ENCODE peak calls at places on chromosomes 4 and X, in eight cellular contexts. One of them, this sample, is unnamed. For H3K36me3, the result is how much of the 10 kb centered on the place peaks cover.

GRCh38 chrX:19679787-19680186 is 164.5 kb upstream of the MAP3K15 start:
- DNase-seq in DND-41: no peak
- DNase-seq in WERI-Rb-1: no peak
- DNase-seq in endodermal cell: no peak
- DNase-seq in left ventricle myocardium inferior: no peak
- DNase-seq in ascending aorta: no peak
- DNase-seq in uterus: no peak
- DNase-seq in ovary: no peak
- DNase-seq in this sample: no peak

GRCh38 chrX:11998944-11999343 is 139.3 kb upstream of the FRMPD4 start:
- DNase-seq in DND-41: no peak
- DNase-seq in WERI-Rb-1: no peak
- DNase-seq in endodermal cell: no peak
- DNase-seq in left ventricle myocardium inferior: no peak
- DNase-seq in ascending aorta: no peak
- DNase-seq in uterus: no peak
- DNase-seq in ovary: no peak
- DNase-seq in this sample: no peak

GRCh38 chr4:103011378-103012025 is 8.0 kb downstream of the SLC9B1 start:
- DNase-seq in DND-41: no peak
- DNase-seq in WERI-Rb-1: no peak
- DNase-seq in endodermal cell: peak
- DNase-seq in left ventricle myocardium inferior: no peak
- DNase-seq in ascending aorta: no peak
- DNase-seq in uterus: peak
- DNase-seq in ovary: no peak
- DNase-seq in this sample: no peak

GRCh38 chr4:17310269-17310652 is 201.6 kb downstream of the QDPR start:
- DNase-seq in DND-41: no peak
- DNase-seq in WERI-Rb-1: no peak
- DNase-seq in endodermal cell: no peak
- DNase-seq in left ventricle myocardium inferior: no peak
- DNase-seq in ascending aorta: no peak
- DNase-seq in uterus: no peak
- DNase-seq in ovary: no peak
- DNase-seq in this sample: peak

GRCh38 chr4:152572417-152573086 is 36.7 kb upstream of the FBXW7 start:
- DNase-seq in DND-41: no peak
- DNase-seq in WERI-Rb-1: no peak
- DNase-seq in endodermal cell: no peak
- DNase-seq in left ventricle myocardium inferior: no peak
- DNase-seq in ascending aorta: no peak
- DNase-seq in uterus: no peak
- DNase-seq in ovary: no peak
- DNase-seq in this sample: peak

GRCh38 chr4:11367371-11367770 is 61.3 kb downstream of the HS3ST1 start:
- DNase-seq in DND-41: no peak
- DNase-seq in WERI-Rb-1: no peak
- DNase-seq in endodermal cell: no peak
- DNase-seq in left ventricle myocardium inferior: peak
- DNase-seq in ascending aorta: no peak
- DNase-seq in uterus: peak
- DNase-seq in ovary: peak
- DNase-seq in this sample: peak

GRCh38 chr4:143586080-143586479 is 72.6 kb downstream of the SMARCA5 start:
- DNase-seq in DND-41: no peak
- DNase-seq in WERI-Rb-1: no peak
- DNase-seq in endodermal cell: no peak
- DNase-seq in left ventricle myocardium inferior: no peak
- DNase-seq in ascending aorta: no peak
- DNase-seq in uterus: no peak
- DNase-seq in ovary: no peak
- DNase-seq in this sample: peak

GRCh38 chr4:163343604-163344146 is at the start of gene NPY5R:
- DNase-seq in DND-41: no peak
- DNase-seq in WERI-Rb-1: peak
- DNase-seq in endodermal cell: peak
- DNase-seq in left ventricle myocardium inferior: no peak
- DNase-seq in ascending aorta: no peak
- DNase-seq in uterus: peak
- DNase-seq in ovary: no peak
- DNase-seq in this sample: no peak

DNA sequence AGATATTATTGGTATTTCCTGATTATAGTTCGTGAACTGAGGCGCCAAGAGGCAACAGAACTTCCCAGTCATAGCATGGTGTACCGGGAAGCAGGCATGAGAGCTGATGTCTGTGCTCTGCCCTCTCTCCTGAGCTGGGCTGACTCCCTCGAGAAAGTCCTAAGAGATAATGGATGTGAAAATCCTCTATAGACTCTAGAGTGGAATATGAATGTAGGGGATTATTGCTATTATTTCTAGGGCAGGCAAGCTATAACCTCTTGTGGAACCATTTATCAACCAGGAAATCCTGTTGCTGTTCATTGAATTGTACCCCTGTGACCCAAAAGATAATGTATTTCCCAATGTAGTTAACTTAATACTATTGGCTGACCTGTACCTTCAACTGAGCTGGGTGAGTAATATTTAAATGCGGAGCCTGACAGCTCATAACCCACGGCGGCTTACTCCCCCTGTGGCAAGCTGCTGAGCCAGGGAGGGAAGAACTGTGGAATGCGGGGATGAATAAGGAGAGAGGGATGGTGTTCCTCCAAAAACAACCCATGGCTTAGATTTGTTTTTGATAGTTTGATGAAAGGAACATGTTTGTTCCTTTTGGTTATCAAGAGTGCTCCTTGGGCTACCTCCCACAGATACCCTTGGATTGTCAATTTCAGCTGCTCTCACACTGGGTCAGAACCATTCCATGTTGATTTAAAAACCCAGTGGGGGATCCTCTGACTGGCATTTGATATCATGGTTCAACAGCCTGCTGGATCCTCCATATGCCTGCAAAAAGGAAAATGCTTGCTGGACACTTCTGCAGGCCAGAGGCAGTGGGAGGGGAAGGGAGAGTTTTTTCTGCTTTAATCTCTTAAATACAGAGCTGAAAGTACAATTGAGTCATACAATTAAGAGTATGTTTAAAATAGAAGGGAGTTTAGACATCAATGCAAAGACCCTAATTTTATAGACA is 339.0 kb upstream of the BOD1L1 start:
- DNase-seq in DND-41: no peak
- DNase-seq in WERI-Rb-1: no peak
- DNase-seq in endodermal cell: peak
- DNase-seq in left ventricle myocardium inferior: no peak
- DNase-seq in ascending aorta: no peak
- DNase-seq in uterus: no peak
- DNase-seq in ovary: no peak
- DNase-seq in this sample: peak
- TF ChIP-seq CTCF in DND-41: no peak
- TF ChIP-seq CTCF in WERI-Rb-1: no peak
- TF ChIP-seq CTCF in endodermal cell: no peak
- TF ChIP-seq CTCF in left ventricle myocardium inferior: no peak
- TF ChIP-seq CTCF in ascending aorta: no peak
- TF ChIP-seq CTCF in uterus: no peak
- TF ChIP-seq CTCF in ovary: no peak
- TF ChIP-seq CTCF in this sample: peak

DNA sequence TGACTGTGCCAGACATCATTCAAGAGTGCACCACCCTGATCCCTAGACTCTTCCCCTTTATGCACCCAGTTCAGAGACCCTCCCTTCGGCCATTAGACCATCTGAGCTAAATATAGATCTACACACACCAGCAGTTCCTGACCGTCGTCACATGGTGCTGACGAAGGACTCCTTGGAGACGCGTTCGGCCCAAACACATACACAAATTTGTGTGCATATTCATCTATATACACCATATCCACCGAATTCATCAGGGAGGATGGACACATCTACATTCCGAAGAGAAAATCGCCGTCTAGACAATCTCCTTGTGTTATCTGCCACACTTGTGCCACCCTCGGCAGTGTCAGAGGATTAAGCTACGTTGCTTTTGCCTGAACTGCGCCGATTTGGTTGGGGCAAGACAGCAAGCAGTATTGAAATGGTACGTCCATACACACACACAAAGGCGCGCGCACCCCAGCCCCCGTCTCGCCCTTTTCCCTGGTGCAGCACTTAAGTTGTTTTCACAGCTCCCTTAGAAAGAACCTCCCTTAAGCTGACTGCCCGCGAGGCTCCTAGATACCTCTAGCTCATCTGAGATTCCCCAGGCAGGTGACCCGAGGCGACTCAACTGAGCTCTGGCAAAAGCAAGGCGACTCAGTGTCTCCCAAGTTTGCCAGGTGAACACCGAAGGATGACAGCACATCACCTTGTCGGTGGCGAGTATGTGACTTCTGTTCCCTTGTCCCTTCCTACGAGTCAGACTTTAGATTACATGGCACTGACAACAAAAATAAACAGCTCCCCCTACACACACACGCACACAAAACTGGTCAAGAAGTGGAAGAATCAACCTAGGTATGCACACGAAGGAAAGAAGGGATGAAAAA is 1.0 kb downstream of the RASGEF1B start:
- DNase-seq in DND-41: peak
- DNase-seq in WERI-Rb-1: peak
- DNase-seq in endodermal cell: peak
- DNase-seq in left ventricle myocardium inferior: peak
- DNase-seq in ascending aorta: peak
- DNase-seq in uterus: peak
- DNase-seq in ovary: peak
- DNase-seq in this sample: peak
- H3K4me3 ChIP-seq in DND-41: peak
- H3K4me3 ChIP-seq in WERI-Rb-1: peak
- H3K4me3 ChIP-seq in endodermal cell: peak
- H3K4me3 ChIP-seq in left ventricle myocardium inferior: peak
- H3K4me3 ChIP-seq in ascending aorta: peak
- H3K4me3 ChIP-seq in uterus: peak
- H3K4me3 ChIP-seq in ovary: peak
- H3K4me3 ChIP-seq in this sample: peak

DNA sequence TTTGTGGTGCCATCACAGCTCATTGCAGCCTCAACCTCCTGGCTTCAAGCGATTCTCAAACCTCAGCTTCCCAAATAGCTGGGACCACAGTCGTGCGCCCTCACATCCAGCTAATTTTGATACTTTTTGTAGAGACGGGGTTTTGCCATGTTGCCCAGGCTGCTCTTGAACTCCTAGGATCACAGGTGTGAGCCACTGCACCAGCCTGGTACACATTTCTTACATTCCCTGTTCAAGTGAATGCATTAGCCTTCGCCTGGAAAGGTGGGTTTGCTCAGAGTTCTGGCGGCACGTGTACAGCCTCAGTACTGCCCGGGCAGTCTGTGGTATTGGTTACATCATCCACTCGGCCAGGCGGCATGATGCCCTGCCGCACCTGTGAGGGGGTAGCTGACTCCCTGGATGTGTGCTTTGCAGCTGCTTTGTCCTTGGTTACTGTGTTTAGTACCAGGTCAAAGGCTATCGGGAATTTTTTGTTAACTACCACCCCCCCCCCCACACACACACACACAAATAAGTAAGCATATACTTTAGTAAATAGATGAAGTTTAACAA is 57.1 kb downstream of the TNIP2 start:
- DNase-seq in DND-41: no peak
- DNase-seq in WERI-Rb-1: no peak
- DNase-seq in endodermal cell: no peak
- DNase-seq in left ventricle myocardium inferior: no peak
- DNase-seq in ascending aorta: no peak
- DNase-seq in uterus: no peak
- DNase-seq in ovary: no peak
- DNase-seq in this sample: no peak
- H3K36me3 ChIP-seq in DND-41: half or more
- H3K36me3 ChIP-seq in WERI-Rb-1: half or more
- H3K36me3 ChIP-seq in endodermal cell: half or more
- H3K36me3 ChIP-seq in left ventricle myocardium inferior: half or more
- H3K36me3 ChIP-seq in ascending aorta: half or more
- H3K36me3 ChIP-seq in uterus: under half
- H3K36me3 ChIP-seq in ovary: under half
- H3K36me3 ChIP-seq in this sample: half or more

GRCh38 chrX:78029663-78030062 is 60.2 kb upstream of the PGAM4 start:
- DNase-seq in DND-41: no peak
- DNase-seq in WERI-Rb-1: peak
- DNase-seq in endodermal cell: peak
- DNase-seq in left ventricle myocardium inferior: peak
- DNase-seq in ascending aorta: no peak
- DNase-seq in uterus: no peak
- DNase-seq in ovary: no peak
- DNase-seq in this sample: peak
- TF ChIP-seq CTCF in DND-41: peak
- TF ChIP-seq CTCF in WERI-Rb-1: peak
- TF ChIP-seq CTCF in endodermal cell: peak
- TF ChIP-seq CTCF in left ventricle myocardium inferior: peak
- TF ChIP-seq CTCF in ascending aorta: no peak
- TF ChIP-seq CTCF in uterus: peak
- TF ChIP-seq CTCF in ovary: no peak
- TF ChIP-seq CTCF in this sample: peak